ENCODE peak calls at places on chromosome 2, in six cellular contexts. G is thoracic aorta, T is WTC11, R is suprapubic skin, E is cardiac muscle cell, U is GM23338. Q is an unnamed sample.

GRCh38 chr2:55014962-55015939 is 35.0 kb downstream of the RTN4 start:
- DNase-seq in G (no peak), T (peak), R (no peak), E (peak), U (peak), Q (no peak)

GRCh38 chr2:42812899-42813479 is 20.6 kb upstream of the HAAO start:
- DNase-seq in G (no peak), T (no peak), R (no peak), E (peak), U (peak), Q (no peak)

GRCh38 chr2:224308267-224308911 is 93.5 kb downstream of the FAM124B start:
- DNase-seq in G (no peak), T (no peak), R (no peak), E (no peak), U (no peak), Q (no peak)

GRCh38 chr2:240323601-240324291 is 111.7 kb upstream of the GPC1 start:
- DNase-seq in G (no peak), T (no peak), R (peak), E (no peak), U (no peak), Q (no peak)

GRCh38 chr2:29573602-29574001 is 347.8 kb downstream of the ALK start:
- DNase-seq in G (no peak), T (no peak), R (no peak), E (no peak), U (no peak), Q (no peak)

GRCh38 chr2:39099820-39100728 is 20.8 kb downstream of the SOS1 start:
- DNase-seq in G (no peak), T (no peak), R (no peak), E (peak), U (no peak), Q (no peak)

GRCh38 chr2:7994397-7994951 is 687.4 kb upstream of the ID2 start:
- DNase-seq in G (no peak), T (no peak), R (no peak), E (no peak), U (no peak), Q (no peak)

GRCh38 chr2:165428996-165429395 is 40.5 kb upstream of the CSRNP3 start:
- DNase-seq in G (no peak), T (no peak), R (no peak), E (no peak), U (no peak), Q (no peak)

GRCh38 chr2:200225943-200226342 is 80.5 kb upstream of the SPATS2L start:
- DNase-seq in G (no peak), T (no peak), R (no peak), E (peak), U (no peak), Q (no peak)

GRCh38 chr2:75587954-75588587 is 27.3 kb upstream of the EVA1A start:
- DNase-seq in G (no peak), T (no peak), R (no peak), E (peak), U (no peak), Q (no peak)

GRCh38 chr2:25164526-25164925 is 3.9 kb downstream of the POMC start:
- DNase-seq in G (no peak), T (no peak), R (no peak), E (peak), U (no peak), Q (no peak)

GRCh38 chr2:42117923-42118758 is 51.0 kb upstream of the EML4 start:
- DNase-seq in G (no peak), T (no peak), R (no peak), E (peak), U (peak), Q (peak)

GRCh38 chr2:236309669-236310029 is 45.4 kb upstream of the ASB18 start:
- DNase-seq in G (no peak), T (peak), R (no peak), E (peak), U (peak), Q (no peak)

GRCh38 chr2:190407246-190407661 is 901 bp upstream of the MFSD6 start:
- DNase-seq in G (no peak), T (no peak), R (no peak), E (no peak), U (peak), Q (no peak)

GRCh38 chr2:130836501-130837174 is at the start of gene ARHGEF4:
- DNase-seq in G (no peak), T (peak), R (no peak), E (peak), U (peak), Q (no peak)

GRCh38 chr2:19784456-19784855 is 117.3 kb downstream of the TTC32 start:
- DNase-seq in G (no peak), T (no peak), R (no peak), E (no peak), U (no peak), Q (no peak)
- TF ChIP-seq CTCF in G (no peak), T (no peak), R (no peak), E (no peak), U (no peak), Q (no peak)

GRCh38 chr2:197706839-197707207 is 1.7 kb downstream of the MARS2 start:
- DNase-seq in G (no peak), T (no peak), R (no peak), E (no peak), U (no peak), Q (no peak)

GRCh38 chr2:197704434-197705142 is 581 bp upstream of the MARS2 start:
- DNase-seq in G (no peak), T (no peak), R (no peak), E (no peak), U (no peak), Q (no peak)

GRCh38 chr2:197705912-197706838 is 1.0 kb downstream of the MARS2 start:
- DNase-seq in G (no peak), T (no peak), R (peak), E (no peak), U (no peak), Q (peak)

GRCh38 chr2:197707316-197708213 is 2.4 kb downstream of the MARS2 start:
- DNase-seq in G (no peak), T (no peak), R (no peak), E (peak), U (peak), Q (no peak)

DNA sequence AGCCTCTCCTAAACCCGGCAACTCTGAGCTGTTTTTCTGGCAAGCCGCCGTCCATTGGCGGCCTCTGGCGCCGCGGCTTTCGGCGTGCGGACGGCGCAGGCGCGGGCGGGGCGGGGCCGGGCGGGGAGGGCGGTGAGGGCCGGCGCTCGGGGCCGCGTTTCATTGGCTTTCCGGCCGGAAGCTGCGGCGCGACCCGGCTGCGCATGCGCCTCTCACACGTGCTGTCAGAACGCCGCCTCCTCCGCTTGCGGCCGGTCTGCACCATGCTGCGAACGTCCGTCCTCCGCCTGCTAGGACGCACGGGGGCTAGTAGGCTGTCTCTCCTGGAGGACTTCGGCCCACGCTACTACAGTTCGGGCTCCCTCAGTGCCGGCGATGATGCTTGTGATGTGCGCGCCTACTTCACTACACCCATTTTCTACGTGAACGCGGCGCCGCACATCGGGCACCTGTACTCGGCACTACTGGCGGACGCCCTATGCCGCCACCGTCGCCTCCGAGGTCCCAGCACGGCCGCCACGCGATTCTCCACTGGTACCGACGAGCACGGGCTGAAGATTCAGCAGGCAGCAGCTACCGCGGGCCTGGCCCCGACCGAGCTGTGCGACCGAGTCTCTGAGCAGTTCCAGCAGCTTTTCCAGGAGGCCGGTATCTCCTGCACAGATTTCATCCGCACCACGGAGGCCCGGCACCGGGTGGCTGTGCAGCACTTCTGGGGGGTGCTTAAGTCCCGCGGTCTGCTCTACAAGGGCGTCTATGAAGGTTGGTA is at the start of gene MARS2:
- DNase-seq in G (peak), T (peak), R (peak), E (peak), U (peak), Q (peak)
- TF ChIP-seq CTCF in G (no peak), T (no peak), R (no peak), E (no peak), U (peak), Q (no peak)

DNA sequence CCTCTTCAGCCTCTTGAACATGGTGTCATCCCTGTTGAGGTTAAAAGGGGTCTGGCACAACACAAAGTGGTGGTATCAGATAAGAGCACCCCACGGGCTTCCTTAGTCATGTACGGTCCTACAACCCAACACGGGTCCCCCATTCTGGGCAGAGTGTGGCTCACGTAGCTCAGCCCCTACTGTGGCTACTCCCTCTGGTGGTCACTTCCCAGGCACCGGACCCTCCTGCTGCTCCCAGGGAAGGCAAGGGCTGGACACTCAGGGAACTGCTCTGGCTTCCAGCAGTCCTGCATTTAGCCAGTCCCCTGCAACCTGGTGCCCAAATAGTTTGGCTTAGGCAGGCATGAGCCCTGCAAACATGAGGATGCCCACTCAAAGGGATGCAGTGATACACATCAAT is 58.6 kb downstream of the GALNT14 start:
- DNase-seq in G (no peak), T (peak), R (no peak), E (no peak), U (peak), Q (no peak)
- TF ChIP-seq CTCF in G (no peak), T (peak), R (no peak), E (no peak), U (peak), Q (peak)

GRCh38 chr2:126681505-126681904 is 25.5 kb downstream of the GYPC start:
- DNase-seq in G (no peak), T (no peak), R (no peak), E (no peak), U (no peak), Q (no peak)

GRCh38 chr2:126685629-126686028 is 29.7 kb downstream of the GYPC start:
- DNase-seq in G (no peak), T (no peak), R (no peak), E (no peak), U (no peak), Q (no peak)

GRCh38 chr2:126687503-126687902 is 31.5 kb downstream of the GYPC start:
- DNase-seq in G (no peak), T (no peak), R (no peak), E (no peak), U (no peak), Q (no peak)

GRCh38 chr2:126687086-126687485 is 31.1 kb downstream of the GYPC start:
- DNase-seq in G (no peak), T (no peak), R (no peak), E (no peak), U (no peak), Q (no peak)

GRCh38 chr2:126686286-126686685 is 30.3 kb downstream of the GYPC start:
- DNase-seq in G (no peak), T (no peak), R (no peak), E (no peak), U (no peak), Q (no peak)
- TF ChIP-seq CTCF in G (no peak), T (no peak), R (no peak), E (no peak), U (no peak), Q (no peak)

GRCh38 chr2:208128136-208128535 is 1.5 kb downstream of the CRYGC start:
- DNase-seq in G (no peak), T (no peak), R (no peak), E (no peak), U (no peak), Q (no peak)
- TF ChIP-seq CTCF in G (no peak), T (no peak), R (no peak), E (no peak), U (no peak), Q (no peak)

Q was measured in CD14-positive monocyte.